ENCODE peak calls at places on chromosomes 16 and 17, in ten cellular contexts. One of them, this sample, is unnamed.

GRCh38 chr16:17519041-17519440 is 48.3 kb upstream of the XYLT1 start:
- DNase-seq in GM18507: no peak
- DNase-seq in CD8-positive, alpha-beta T cell: no peak
- DNase-seq in A549: no peak
- DNase-seq in fibroblast of the aortic adventitia: peak
- DNase-seq in tibial nerve: no peak
- DNase-seq in AML-193: no peak
- DNase-seq in GM13977: no peak
- DNase-seq in breast epithelium: no peak
- DNase-seq in AG08395: peak
- DNase-seq in this sample: no peak

GRCh38 chr17:67353161-67353560 is 13.2 kb downstream of the PSMD12 start:
- DNase-seq in GM18507: no peak
- DNase-seq in CD8-positive, alpha-beta T cell: no peak
- DNase-seq in A549: no peak
- DNase-seq in fibroblast of the aortic adventitia: no peak
- DNase-seq in tibial nerve: no peak
- DNase-seq in AML-193: no peak
- DNase-seq in GM13977: no peak
- DNase-seq in breast epithelium: no peak
- DNase-seq in AG08395: no peak
- DNase-seq in this sample: no peak

GRCh38 chr17:60390223-60390622 is 1.7 kb downstream of the USP32 start:
- DNase-seq in GM18507: no peak
- DNase-seq in CD8-positive, alpha-beta T cell: no peak
- DNase-seq in A549: no peak
- DNase-seq in fibroblast of the aortic adventitia: peak
- DNase-seq in tibial nerve: no peak
- DNase-seq in AML-193: peak
- DNase-seq in GM13977: no peak
- DNase-seq in breast epithelium: no peak
- DNase-seq in AG08395: peak
- DNase-seq in this sample: no peak

GRCh38 chr17:62309381-62309780 is 71.0 kb upstream of the EFCAB3 start:
- DNase-seq in GM18507: no peak
- DNase-seq in CD8-positive, alpha-beta T cell: no peak
- DNase-seq in A549: no peak
- DNase-seq in fibroblast of the aortic adventitia: no peak
- DNase-seq in tibial nerve: no peak
- DNase-seq in AML-193: no peak
- DNase-seq in GM13977: no peak
- DNase-seq in breast epithelium: no peak
- DNase-seq in AG08395: no peak
- DNase-seq in this sample: no peak

GRCh38 chr16:74168445-74168844 is 128.2 kb upstream of the PSMD7 start:
- DNase-seq in GM18507: no peak
- DNase-seq in CD8-positive, alpha-beta T cell: no peak
- DNase-seq in A549: no peak
- DNase-seq in fibroblast of the aortic adventitia: no peak
- DNase-seq in tibial nerve: no peak
- DNase-seq in AML-193: no peak
- DNase-seq in GM13977: no peak
- DNase-seq in breast epithelium: no peak
- DNase-seq in AG08395: no peak
- DNase-seq in this sample: no peak

GRCh38 chr16:55671206-55671973 is 15.6 kb downstream of the SLC6A2 start:
- DNase-seq in GM18507: no peak
- DNase-seq in CD8-positive, alpha-beta T cell: no peak
- DNase-seq in A549: no peak
- DNase-seq in fibroblast of the aortic adventitia: no peak
- DNase-seq in tibial nerve: no peak
- DNase-seq in AML-193: no peak
- DNase-seq in GM13977: no peak
- DNase-seq in breast epithelium: no peak
- DNase-seq in AG08395: no peak
- DNase-seq in this sample: no peak

GRCh38 chr16:49542391-49542891 is 168.8 kb downstream of the C16orf78 start:
- DNase-seq in GM18507: no peak
- DNase-seq in CD8-positive, alpha-beta T cell: no peak
- DNase-seq in A549: no peak
- DNase-seq in fibroblast of the aortic adventitia: no peak
- DNase-seq in tibial nerve: no peak
- DNase-seq in AML-193: no peak
- DNase-seq in GM13977: no peak
- DNase-seq in breast epithelium: no peak
- DNase-seq in AG08395: no peak
- DNase-seq in this sample: no peak

GRCh38 chr16:85928411-85928820 is 29.5 kb downstream of the IRF8 start:
- DNase-seq in GM18507: no peak
- DNase-seq in CD8-positive, alpha-beta T cell: no peak
- DNase-seq in A549: no peak
- DNase-seq in fibroblast of the aortic adventitia: peak
- DNase-seq in tibial nerve: peak
- DNase-seq in AML-193: peak
- DNase-seq in GM13977: no peak
- DNase-seq in breast epithelium: no peak
- DNase-seq in AG08395: peak
- DNase-seq in this sample: no peak

GRCh38 chr16:89925596-89926079 is 2.5 kb downstream of the TUBB3 start:
- DNase-seq in GM18507: no peak
- DNase-seq in CD8-positive, alpha-beta T cell: no peak
- DNase-seq in A549: no peak
- DNase-seq in fibroblast of the aortic adventitia: no peak
- DNase-seq in tibial nerve: no peak
- DNase-seq in AML-193: no peak
- DNase-seq in GM13977: no peak
- DNase-seq in breast epithelium: no peak
- DNase-seq in AG08395: no peak
- DNase-seq in this sample: peak

GRCh38 chr17:62649570-62649969 is 22.1 kb downstream of the MRC2 start:
- DNase-seq in GM18507: no peak
- DNase-seq in CD8-positive, alpha-beta T cell: no peak
- DNase-seq in A549: no peak
- DNase-seq in fibroblast of the aortic adventitia: no peak
- DNase-seq in tibial nerve: no peak
- DNase-seq in AML-193: no peak
- DNase-seq in GM13977: no peak
- DNase-seq in breast epithelium: no peak
- DNase-seq in AG08395: no peak
- DNase-seq in this sample: no peak

This sample was measured in kidney glomerular epithelial cell.